ENCODE peak calls at places on chromosomes 4 and X, in four cellular contexts. I is left lung, P is nephron progenitor cell, N is GM12864. T is an unnamed sample.

GRCh38 chr4:86484241-86484640 is 109.9 kb upstream of the PTPN13 start:
- DNase-seq in P (no peak), I (no peak), N (no peak), T (no peak)

GRCh38 chrX:154712781-154713391 is 38.0 kb downstream of the GAB3 start:
- DNase-seq in N (peak; percentile 66), I (no peak), P (no peak), T (no peak)

GRCh38 chr4:65353098-65353497 is 317.2 kb downstream of the EPHA5 start:
- DNase-seq in I (no peak), P (no peak), N (no peak), T (no peak)

GRCh38 chr4:160835789-160836188 is 1328.0 kb downstream of the FSTL5 start:
- DNase-seq in N (no peak), P (peak; percentile 18), I (no peak), T (peak; percentile 17)

GRCh38 chrX:39759526-39760224 is 338.1 kb downstream of the BCOR start:
- DNase-seq in N (no peak), P (peak; percentile 42), I (no peak), T (peak; percentile 55)

GRCh38 chr4:67587156-67587555 is 28.6 kb downstream of the STAP1 start:
- DNase-seq in N (no peak), I (no peak), P (no peak), T (peak; percentile 16)

GRCh38 chrX:115324194-115324593 is 34.7 kb downstream of the LUZP4 start:
- DNase-seq in P (no peak), N (no peak), I (peak; percentile 39), T (no peak)

GRCh38 chr4:168484626-168485025 is 4.3 kb upstream of the DDX60L start:
- DNase-seq in N (no peak), P (no peak), I (no peak), T (no peak)

GRCh38 chrX:140733766-140734342 is 24.3 kb downstream of the LINC00632 start:
- DNase-seq in P (peak; percentile 38), I (no peak), N (no peak), T (no peak)

GRCh38 chr4:120902925-120903324 is 19.6 kb downstream of the PRDM5 start:
- DNase-seq in P (no peak), N (no peak), I (no peak), T (no peak)

GRCh38 chr4:41209187-41209586 is 5.2 kb downstream of the APBB2 start:
- DNase-seq in N (no peak), P (no peak), I (no peak), T (no peak)

GRCh38 chr4:118351851-118352827 is 664 bp downstream of the PRSS12 start:
- DNase-seq in I (peak; percentile 34), N (no peak), P (peak; percentile 56), T (peak; percentile 65)

GRCh38 chr4:188780028-188780427 is 640.8 kb downstream of the TRIML1 start:
- DNase-seq in P (no peak), I (no peak), N (no peak), T (no peak)

GRCh38 chrX:113136841-113137240 is 296.2 kb upstream of the AMOT start:
- DNase-seq in P (no peak), I (no peak), N (no peak), T (no peak)

GRCh38 chr4:132557660-132558059 is 591.4 kb upstream of the PCDH10 start:
- DNase-seq in I (no peak), N (no peak), P (no peak), T (no peak)

GRCh38 chr4:184968784-184969201 is 49.5 kb upstream of the HELT start:
- DNase-seq in N (no peak), P (no peak), I (peak; percentile 81), T (peak; percentile 70)

GRCh38 chr4:152408514-152409327 is 127.2 kb downstream of the FBXW7 start:
- DNase-seq in N (peak; percentile 8), I (no peak), P (peak; percentile 5), T (no peak)

GRCh38 chr4:24473309-24473721 is 111.0 kb downstream of the DHX15 start:
- DNase-seq in P (peak; percentile 32), N (no peak), I (no peak), T (peak; percentile 60)

GRCh38 chr4:159096434-159096833 is 6.4 kb upstream of the RAPGEF2 start:
- DNase-seq in P (no peak), I (no peak), N (no peak), T (no peak)

GRCh38 chr4:24248674-24249644 is 335.4 kb downstream of the DHX15 start:
- DNase-seq in N (no peak), I (no peak), P (no peak), T (no peak)

GRCh38 chrX:19855700-19856381 is 31.6 kb downstream of the SH3KBP1 start:
- DNase-seq in P (no peak), I (no peak), N (no peak), T (no peak)

GRCh38 chrX:153495903-153496629 is 1.3 kb downstream of the BGN start:
- DNase-seq in P (no peak), I (no peak), N (no peak), T (no peak)

GRCh38 chrX:153493085-153493484 is 1.7 kb upstream of the BGN start:
- DNase-seq in I (no peak), N (no peak), P (no peak), T (no peak)

GRCh38 chrX:153495362-153495751 is 577 bp downstream of the BGN start:
- DNase-seq in I (no peak), P (no peak), N (no peak), T (no peak)

GRCh38 chrX:153494061-153494460 is 719 bp upstream of the BGN start:
- DNase-seq in I (no peak), P (no peak), N (no peak), T (no peak)

GRCh38 chrX:153494541-153495361 is at the start of gene BGN:
- DNase-seq in P (peak; percentile 58), I (peak; percentile 50), N (no peak), T (no peak)
- TF ChIP-seq CTCF in P (peak; percentile 22), I (no peak), N (no peak), T (no peak)

DNA sequence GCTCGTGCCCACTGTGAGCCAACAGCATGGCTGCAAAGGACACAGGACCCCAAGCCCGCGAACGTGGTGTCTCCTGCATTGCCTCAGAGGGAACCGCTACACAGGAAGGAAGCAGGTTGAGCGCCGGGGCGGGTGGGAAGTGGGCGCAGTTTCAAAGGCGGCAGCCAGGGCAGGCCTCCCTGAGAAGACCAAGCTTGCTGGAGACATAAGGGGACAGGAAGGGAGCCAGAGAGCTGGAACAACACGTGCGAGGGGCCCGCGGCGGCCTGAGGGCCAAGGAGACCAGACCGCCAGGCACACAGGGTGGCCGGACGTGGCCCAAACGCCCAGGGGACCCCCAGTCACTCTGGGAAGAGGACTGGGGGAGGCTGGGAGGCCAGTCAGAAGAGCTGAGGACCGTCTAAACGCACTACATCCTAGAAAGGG is 32.0 kb downstream of the CTBP1 start:
- DNase-seq in I (no peak), N (peak; percentile 51), P (no peak), T (no peak)
- TF ChIP-seq CTCF in I (peak; percentile 44), N (no peak), P (no peak), T (no peak)

GRCh38 chr4:36178489-36178888 is 65.8 kb downstream of the ARAP2 start:
- DNase-seq in N (no peak), I (no peak), P (no peak), T (no peak)

GRCh38 chr4:36177946-36178345 is 66.4 kb downstream of the ARAP2 start:
- DNase-seq in N (no peak), I (no peak), P (no peak), T (no peak)

GRCh38 chr4:36172650-36173049 is 71.7 kb downstream of the ARAP2 start:
- DNase-seq in N (no peak), P (no peak), I (no peak), T (peak; percentile 18)

GRCh38 chr4:36174570-36174969 is 69.7 kb downstream of the ARAP2 start:
- DNase-seq in P (no peak), N (no peak), I (no peak), T (no peak)

GRCh38 chr4:36173923-36174322 is 70.4 kb downstream of the ARAP2 start:
- DNase-seq in N (no peak), P (no peak), I (no peak), T (no peak)
- TF ChIP-seq CTCF in N (no peak), P (no peak), I (no peak), T (no peak)

GRCh38 chr4:44678094-44679023 is at the start of gene GUF1:
- DNase-seq in N (peak; percentile 74), P (peak; percentile 74), I (peak; percentile 93), T (peak; percentile 91)
- TF ChIP-seq CTCF in N (no peak), P (no peak), I (no peak), T (no peak)

GRCh38 chrX:131826572-131826971 is 196.5 kb upstream of the STK26 start:
- DNase-seq in P (no peak), N (no peak), I (no peak), T (no peak)

GRCh38 chrX:131818297-131818936 is 204.7 kb upstream of the STK26 start:
- DNase-seq in N (no peak), I (no peak), P (no peak), T (no peak)

GRCh38 chrX:131827935-131828334 is 195.2 kb upstream of the STK26 start:
- DNase-seq in P (peak; percentile 26), N (no peak), I (no peak), T (no peak)

GRCh38 chrX:131816551-131817136 is 206.5 kb upstream of the STK26 start:
- DNase-seq in P (no peak), N (no peak), I (peak; percentile 75), T (peak; percentile 89)

DNA sequence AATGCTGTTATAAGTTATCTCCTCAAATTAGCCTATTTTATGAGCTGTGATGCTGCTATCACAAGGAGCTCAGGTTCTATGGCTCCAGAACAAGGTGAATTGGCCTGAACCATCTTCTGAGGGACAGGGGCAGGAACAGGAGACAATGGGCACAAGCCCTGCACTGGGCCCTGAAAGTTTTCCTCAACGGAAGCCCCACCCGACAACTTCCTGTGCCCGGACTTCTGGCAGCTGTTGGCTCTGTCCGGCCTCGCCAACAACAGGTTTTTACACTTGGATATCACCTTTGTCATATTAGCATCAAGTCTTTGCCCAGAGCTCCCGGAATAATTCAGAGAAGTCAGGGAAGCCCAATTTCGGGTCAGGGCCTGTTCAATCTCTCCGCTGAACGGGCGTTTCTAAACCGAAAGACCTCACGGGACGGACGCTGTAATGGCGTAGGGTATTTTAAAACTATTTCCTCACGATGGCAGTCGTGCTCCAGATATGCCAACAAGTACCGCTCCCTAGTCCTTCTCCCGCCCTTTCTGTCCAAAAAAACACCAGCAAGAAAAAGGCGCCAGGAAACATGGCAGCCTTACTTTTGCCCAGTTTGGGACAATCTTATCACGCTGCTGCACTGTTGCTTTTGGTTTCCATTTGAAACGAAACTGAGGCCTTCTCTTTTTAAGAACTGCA is 201.0 kb upstream of the STK26 start:
- DNase-seq in N (no peak), I (peak; percentile 68), P (no peak), T (peak; percentile 72)
- TF ChIP-seq CTCF in N (no peak), I (no peak), P (no peak), T (peak; percentile 33)

T was measured in pancreas.